ENCODE peak calls at places on chromosomes 1 and 21, in seven cellular contexts. D is globus pallidus; Y is activated CD4-positive, alpha-beta T cell treated with anti-CD3 and anti-CD28 coated beads, Interleukin-2, amount 50 U/mL, for 24 hours; C is MCF 10A; I is hepatic stellate cell; V is AG20443; P is ELR. Q is an unnamed sample.
A peak's percentile ranks its signal among the peaks of the same experiment; 100 is the strongest.

GRCh38 chr21:31351438-31351837 is 7.4 kb upstream of the TIAM1 start:
- DNase-seq in Y (no peak), C (peak; percentile 90), D (no peak), V (peak; percentile 60), P (peak; percentile 77), I (no peak), Q (peak; percentile 34)

GRCh38 chr1:54950361-54951163 is 29.9 kb upstream of the TMEM61 start:
- DNase-seq in I (peak; percentile 82), D (peak; percentile 84), V (peak; percentile 90), Y (peak; percentile 24), P (peak; percentile 82), C (peak; percentile 89), Q (peak; percentile 90)

GRCh38 chr21:37579356-37579755 is 212.8 kb downstream of the DYRK1A start:
- DNase-seq in D (no peak), Y (no peak), C (no peak), P (no peak), V (no peak), I (no peak), Q (no peak)

GRCh38 chr1:11729498-11730428 is 6.2 kb upstream of the AGTRAP start:
- DNase-seq in P (no peak), Y (no peak), D (no peak), I (no peak), V (no peak), C (no peak), Q (no peak)

GRCh38 chr1:108012553-108012952 is 47.6 kb upstream of the VAV3 start:
- DNase-seq in V (no peak), I (no peak), P (no peak), D (no peak), C (no peak), Y (no peak), Q (no peak)

GRCh38 chr1:145872421-145872891 is 13.2 kb downstream of the ANKRD35 start:
- DNase-seq in D (no peak), P (peak; percentile 33), V (peak; percentile 72), Y (no peak), C (no peak), I (no peak), Q (no peak)

GRCh38 chr1:157359309-157360020 is 192.8 kb downstream of the FCRL5 start:
- DNase-seq in C (peak; percentile 74), D (no peak), P (peak; percentile 62), Y (no peak), V (no peak), I (no peak), Q (no peak)

GRCh38 chr1:225977937-225978748 is 21.0 kb downstream of the SDE2 start:
- DNase-seq in D (no peak), C (no peak), I (no peak), Y (no peak), P (no peak), V (no peak), Q (no peak)

GRCh38 chr1:27876341-27877114 is 4.2 kb downstream of the THEMIS2 start:
- DNase-seq in I (no peak), C (no peak), D (no peak), P (no peak), Y (no peak), V (no peak), Q (no peak)

GRCh38 chr1:175521265-175522040 is 221.9 kb downstream of the TNR start:
- DNase-seq in D (no peak), I (no peak), V (no peak), P (no peak), Y (no peak), C (peak; percentile 78), Q (peak; percentile 67)

GRCh38 chr1:235366286-235366685 is 941 bp upstream of the TBCE start:
- DNase-seq in D (no peak), V (no peak), C (no peak), P (peak; percentile 8), I (no peak), Y (no peak), Q (no peak)

GRCh38 chr1:56317722-56318121 is 261.6 kb downstream of the PLPP3 start:
- DNase-seq in Y (no peak), P (no peak), C (no peak), D (no peak), V (no peak), I (no peak), Q (no peak)

GRCh38 chr1:7703321-7704213 is 67.5 kb upstream of the VAMP3 start:
- DNase-seq in V (no peak), P (no peak), D (peak; percentile 16), C (no peak), I (no peak), Y (no peak), Q (peak; percentile 25)

GRCh38 chr1:149993764-149994163 is 16.8 kb downstream of the OTUD7B start:
- DNase-seq in V (no peak), P (no peak), I (no peak), D (no peak), Y (no peak), C (no peak), Q (no peak)

Q was measured in dermis blood vessel endothelial cell.